ENCODE peak calls at places on chromosome 13, in eight cellular contexts. J, X, F, O, C, Y, E and B are unnamed samples.

GRCh38 chr13:108220042-108220441 is 1.9 kb downstream of the ABHD13 start:
- DNase-seq in J (no peak), X (peak), F (no peak), O (peak), C (no peak), Y (no peak), E (no peak), B (no peak)

GRCh38 chr13:97307882-97308624 is 85.9 kb downstream of the MBNL2 start:
- DNase-seq in J (no peak), X (no peak), F (no peak), O (no peak), C (peak), Y (peak), E (no peak), B (no peak)

GRCh38 chr13:38264363-38265134 is 85.1 kb upstream of the UFM1 start:
- DNase-seq in J (no peak), X (no peak), F (no peak), O (no peak), C (no peak), Y (no peak), E (no peak), B (peak)

GRCh38 chr13:106680796-106681482 is 113.0 kb upstream of the ARGLU1 start:
- DNase-seq in J (no peak), X (no peak), F (no peak), O (no peak), C (no peak), Y (no peak), E (no peak), B (no peak)

GRCh38 chr13:64639206-64639605 is 2590.9 kb downstream of the PCDH9 start:
- DNase-seq in J (no peak), X (no peak), F (no peak), O (no peak), C (no peak), Y (no peak), E (no peak), B (no peak)

GRCh38 chr13:54750521-54750920 is 1721.9 kb downstream of the OLFM4 start:
- DNase-seq in J (no peak), X (no peak), F (no peak), O (no peak), C (no peak), Y (no peak), E (no peak), B (no peak)

GRCh38 chr13:93765056-93765455 is 538.4 kb downstream of the GPC6 start:
- DNase-seq in J (no peak), X (no peak), F (no peak), O (no peak), C (peak), Y (no peak), E (no peak), B (no peak)

GRCh38 chr13:57716295-57716694 is 84.8 kb downstream of the PCDH17 start:
- DNase-seq in J (no peak), X (no peak), F (no peak), O (no peak), C (no peak), Y (no peak), E (no peak), B (peak)

GRCh38 chr13:91904597-91904996 is 506.2 kb downstream of the GPC5 start:
- DNase-seq in J (no peak), X (no peak), F (no peak), O (no peak), C (no peak), Y (no peak), E (no peak), B (peak)

GRCh38 chr13:89966524-89966923 is 1381.0 kb upstream of the MIR17HG start:
- DNase-seq in J (no peak), X (no peak), F (no peak), O (no peak), C (no peak), Y (no peak), E (no peak), B (no peak)

GRCh38 chr13:38902551-38902950 is 88.1 kb downstream of the STOML3 start:
- DNase-seq in J (no peak), X (no peak), F (no peak), O (no peak), C (no peak), Y (no peak), E (no peak), B (no peak)

GRCh38 chr13:31172001-31172400 is 10.3 kb upstream of the HSPH1 start:
- DNase-seq in J (no peak), X (no peak), F (no peak), O (no peak), C (peak), Y (peak), E (no peak), B (no peak)

GRCh38 chr13:51638497-51638871 is 54.2 kb downstream of the WDFY2 start:
- DNase-seq in J (no peak), X (no peak), F (no peak), O (no peak), C (peak), Y (peak), E (no peak), B (no peak)

GRCh38 chr13:48738261-48738755 is 84.6 kb downstream of the CYSLTR2 start:
- DNase-seq in J (no peak), X (no peak), F (no peak), O (no peak), C (no peak), Y (no peak), E (no peak), B (no peak)

GRCh38 chr13:48400090-48400694 is 12.7 kb downstream of the LPAR6 start:
- DNase-seq in J (no peak), X (no peak), F (no peak), O (no peak), C (peak), Y (no peak), E (no peak), B (no peak)

GRCh38 chr13:78978381-78978998 is 319.5 kb upstream of the OBI1 start:
- DNase-seq in J (peak), X (peak), F (no peak), O (no peak), C (peak), Y (peak), E (peak), B (peak)

GRCh38 chr13:43805071-43805468 is 18.3 kb upstream of the ENOX1 start:
- DNase-seq in J (peak), X (no peak), F (no peak), O (no peak), C (peak), Y (peak), E (no peak), B (peak)

GRCh38 chr13:29175245-29175873 is 355.2 kb downstream of the MTUS2 start:
- DNase-seq in J (no peak), X (no peak), F (no peak), O (no peak), C (no peak), Y (no peak), E (no peak), B (no peak)

GRCh38 chr13:76937416-76937815 is 10.9 kb upstream of the ACOD1 start:
- DNase-seq in J (peak), X (no peak), F (no peak), O (no peak), C (peak), Y (peak), E (peak), B (peak)

GRCh38 chr13:110618780-110619179 is 3.4 kb downstream of the NAXD start:
- DNase-seq in J (no peak), X (no peak), F (no peak), O (no peak), C (no peak), Y (no peak), E (no peak), B (no peak)

GRCh38 chr13:27489456-27489855 is 39.1 kb upstream of the MTIF3 start:
- DNase-seq in J (no peak), X (no peak), F (no peak), O (no peak), C (no peak), Y (no peak), E (no peak), B (no peak)

GRCh38 chr13:99258210-99258860 is at the start of gene GPR18:
- DNase-seq in J (no peak), X (no peak), F (no peak), O (no peak), C (no peak), Y (no peak), E (no peak), B (no peak)
- H3K4me3 ChIP-seq in J (no peak), X (no peak), F (no peak), O (no peak), C (no peak), Y (no peak), E (no peak), B (no peak)

GRCh38 chr13:46855166-46855565 is 41.7 kb downstream of the HTR2A start:
- DNase-seq in J (no peak), X (no peak), F (no peak), O (no peak), C (no peak), Y (no peak), E (no peak), B (no peak)
- H3K4me3 ChIP-seq in J (no peak), X (no peak), F (no peak), O (no peak), C (no peak), Y (no peak), E (no peak), B (no peak)

DNA sequence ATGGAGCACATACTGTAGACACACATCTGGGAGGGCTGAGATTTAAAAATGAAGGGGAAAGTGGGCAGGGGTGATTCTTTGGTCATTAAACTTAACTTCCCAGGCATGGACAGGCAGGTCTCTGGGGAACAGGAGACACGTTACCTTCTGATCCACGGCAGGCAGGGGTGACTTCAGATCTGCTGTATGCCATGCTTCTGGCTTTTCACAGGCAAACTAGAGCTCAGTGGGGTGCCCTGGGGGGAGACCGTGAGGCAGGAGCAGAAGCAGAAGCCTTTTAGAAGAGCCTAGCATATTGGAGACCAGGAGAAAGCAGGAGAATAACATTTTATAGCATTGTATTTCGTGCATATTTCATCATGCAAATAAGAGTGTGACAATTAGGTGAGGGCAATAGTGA is 169.7 kb upstream of the KL start:
- DNase-seq in J (no peak), X (no peak), F (no peak), O (no peak), C (no peak), Y (no peak), E (no peak), B (no peak)
- H3K4me3 ChIP-seq in J (no peak), X (no peak), F (no peak), O (no peak), C (no peak), Y (no peak), E (no peak), B (no peak)

DNA sequence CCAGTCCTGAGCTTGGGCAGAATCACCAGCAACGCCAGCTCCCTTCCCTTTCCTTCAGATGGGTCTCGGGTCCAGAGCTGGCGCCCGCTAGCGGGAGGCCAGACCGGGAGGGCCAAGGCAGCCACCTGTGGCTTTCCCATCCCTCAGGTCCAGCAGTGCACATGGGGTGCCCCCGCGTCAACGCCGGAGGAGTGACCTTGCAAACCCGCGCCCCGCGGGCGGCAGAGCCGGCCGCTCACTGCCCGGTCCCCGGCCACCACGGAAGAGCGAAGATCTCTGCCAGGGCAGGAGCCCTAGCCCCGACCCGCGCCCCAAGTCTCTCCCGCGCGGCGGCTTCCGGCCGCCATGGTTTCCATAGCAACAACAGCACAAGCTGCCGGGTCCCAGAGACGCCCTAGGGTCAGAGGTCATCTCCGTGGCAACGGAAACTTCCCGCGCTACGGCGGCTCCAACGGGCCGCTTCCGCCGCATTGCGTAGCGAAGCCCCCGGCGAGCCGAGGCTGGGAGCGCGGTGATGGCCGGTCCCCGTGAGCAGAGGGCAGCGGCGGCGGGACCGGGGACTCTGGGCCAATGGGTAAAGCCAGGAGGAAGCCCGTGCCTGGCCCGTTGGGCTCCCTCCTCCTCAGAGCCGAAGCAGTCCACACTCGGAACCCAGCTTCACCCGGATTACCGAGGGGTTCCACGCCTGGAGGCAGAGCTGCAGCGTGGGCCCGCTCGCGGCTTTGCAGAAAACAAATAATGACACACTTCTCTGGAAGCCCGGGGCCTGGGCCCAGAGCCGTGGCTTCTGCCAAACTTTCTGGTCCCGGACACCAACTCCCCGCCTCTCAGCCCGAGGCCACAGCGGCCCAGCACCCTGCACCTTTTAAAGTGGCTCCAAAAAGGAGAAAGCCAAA is 7.4 kb downstream of the FGF14 start:
- DNase-seq in J (peak), X (peak), F (peak), O (peak), C (peak), Y (peak), E (peak), B (peak)
- H3K4me3 ChIP-seq in J (peak), X (peak), F (peak), O (peak), C (peak), Y (peak), E (peak), B (peak)

DNA sequence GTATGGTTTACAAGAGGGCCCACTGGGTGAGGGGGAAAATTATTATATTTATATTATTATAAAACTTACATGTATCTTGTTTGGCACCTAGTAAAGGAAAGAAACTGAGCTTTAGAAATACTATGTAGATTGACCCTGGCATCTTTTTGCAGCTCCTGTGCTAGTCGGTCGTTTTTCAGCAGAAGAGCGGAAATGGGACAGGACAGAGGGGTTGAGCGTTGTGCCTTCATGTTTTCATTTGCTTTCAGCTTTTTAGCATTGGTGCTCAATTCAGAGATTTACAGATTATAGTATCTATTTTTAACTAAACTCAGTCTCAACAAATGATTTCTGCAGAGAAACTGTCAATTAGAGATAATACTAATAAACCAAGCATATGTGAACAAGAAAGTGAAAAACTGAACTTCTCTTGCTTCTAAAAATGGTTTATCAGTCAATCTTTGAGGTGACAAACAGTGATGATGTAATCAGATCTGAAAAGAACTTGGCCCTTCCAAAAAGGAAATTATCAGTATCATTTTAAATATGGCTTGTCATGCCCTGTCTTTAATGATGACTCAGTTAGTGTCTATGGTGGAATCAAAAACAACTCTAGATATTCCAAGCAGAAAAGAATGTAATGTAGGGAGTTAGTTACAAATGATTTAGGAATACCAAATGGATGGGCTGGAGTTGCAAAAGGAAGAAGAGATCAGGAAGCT is 56.9 kb upstream of the KCTD4 start:
- DNase-seq in J (no peak), X (no peak), F (no peak), O (no peak), C (peak), Y (no peak), E (no peak), B (no peak)
- H3K4me3 ChIP-seq in J (no peak), X (no peak), F (no peak), O (no peak), C (no peak), Y (no peak), E (no peak), B (no peak)